ENCODE peak calls at places on chromosomes 7 and 10, in four cellular contexts. A, S, J and L are unnamed samples.

GRCh38 chr10:95841711-95842498 is 65.9 kb upstream of the CC2D2B start:
- DNase-seq in S (no peak), J (no peak), A (peak), L (peak)

GRCh38 chr10:110420401-110421193 is 77.1 kb upstream of the DUSP5 start:
- DNase-seq in A (no peak), S (no peak), J (no peak), L (peak)

GRCh38 chr10:3654496-3654895 is 130.5 kb downstream of the KLF6 start:
- DNase-seq in J (no peak), A (no peak), S (no peak), L (no peak)

GRCh38 chr10:111078505-111079185 is 1.8 kb downstream of the ADRA2A start:
- DNase-seq in J (no peak), S (no peak), A (peak), L (no peak)

GRCh38 chr10:95513941-95514392 is 47.2 kb downstream of the SORBS1 start:
- DNase-seq in J (no peak), S (no peak), A (no peak), L (peak)

GRCh38 chr7:2812119-2812487 is 32.0 kb downstream of the GNA12 start:
- DNase-seq in J (no peak), A (no peak), S (no peak), L (no peak)

GRCh38 chr7:20624666-20625385 is 9.4 kb downstream of the ABCB5 start:
- DNase-seq in J (no peak), A (no peak), S (no peak), L (no peak)

GRCh38 chr10:60286436-60287023 is 103.1 kb downstream of the ANK3 start:
- DNase-seq in J (no peak), S (no peak), A (no peak), L (no peak)

GRCh38 chr7:47908726-47909125 is 39.5 kb downstream of the PKD1L1 start:
- DNase-seq in A (no peak), J (no peak), S (no peak), L (no peak)

GRCh38 chr10:30059209-30060107 is at the start of gene JCAD:
- DNase-seq in A (peak), J (peak), S (peak), L (peak)

GRCh38 chr10:50272531-50272930 is 21.2 kb upstream of the ASAH2 start:
- DNase-seq in A (no peak), S (no peak), J (no peak), L (no peak)

GRCh38 chr7:45924283-45924682 is 3.2 kb upstream of the IGFBP3 start:
- DNase-seq in J (no peak), S (no peak), A (no peak), L (no peak)

GRCh38 chr7:30143748-30144251 is 9.0 kb downstream of the MTURN start:
- DNase-seq in A (no peak), S (no peak), J (no peak), L (peak)

GRCh38 chr7:69678794-69679103 is 80.5 kb downstream of the AUTS2 start:
- DNase-seq in J (no peak), A (no peak), S (no peak), L (no peak)